ENCODE peak calls at places on chromosomes 12 and 14, in eight cellular contexts. One of them, this sample, is unnamed. For H3K4me1, the result is how much of the 10 kb centered on the place peaks cover.

GRCh38 chr14:37939442-37940028 is 268.2 kb upstream of the SSTR1 start:
- DNase-seq in PC-9: no peak
- DNase-seq in HCT116: no peak
- DNase-seq in suprapubic skin: no peak
- DNase-seq in psoas muscle: no peak
- DNase-seq in mammary epithelial cell: no peak
- DNase-seq in thoracic aorta: no peak
- DNase-seq in cardiac muscle cell: no peak
- DNase-seq in this sample: no peak

GRCh38 chr12:122884860-122885259 is 11.1 kb downstream of the VPS37B start:
- DNase-seq in PC-9: no peak
- DNase-seq in HCT116: no peak
- DNase-seq in suprapubic skin: no peak
- DNase-seq in psoas muscle: no peak
- DNase-seq in mammary epithelial cell: no peak
- DNase-seq in thoracic aorta: no peak
- DNase-seq in cardiac muscle cell: no peak
- DNase-seq in this sample: no peak

GRCh38 chr12:21710944-21711343 is 53.3 kb upstream of the LDHB start:
- DNase-seq in PC-9: no peak
- DNase-seq in HCT116: no peak
- DNase-seq in suprapubic skin: no peak
- DNase-seq in psoas muscle: no peak
- DNase-seq in mammary epithelial cell: no peak
- DNase-seq in thoracic aorta: no peak
- DNase-seq in cardiac muscle cell: no peak
- DNase-seq in this sample: no peak

GRCh38 chr14:104267895-104268294 is 129.5 kb downstream of the KIF26A start:
- DNase-seq in PC-9: no peak
- DNase-seq in HCT116: no peak
- DNase-seq in suprapubic skin: no peak
- DNase-seq in psoas muscle: no peak
- DNase-seq in mammary epithelial cell: no peak
- DNase-seq in thoracic aorta: no peak
- DNase-seq in cardiac muscle cell: no peak
- DNase-seq in this sample: no peak

GRCh38 chr14:87643005-87643404 is 350.0 kb downstream of the GALC start:
- DNase-seq in PC-9: no peak
- DNase-seq in HCT116: no peak
- DNase-seq in suprapubic skin: no peak
- DNase-seq in psoas muscle: no peak
- DNase-seq in mammary epithelial cell: peak
- DNase-seq in thoracic aorta: peak
- DNase-seq in cardiac muscle cell: peak
- DNase-seq in this sample: no peak

GRCh38 chr14:92897922-92898599 is 24.9 kb upstream of the CHGA start:
- DNase-seq in PC-9: no peak
- DNase-seq in HCT116: no peak
- DNase-seq in suprapubic skin: no peak
- DNase-seq in psoas muscle: no peak
- DNase-seq in mammary epithelial cell: no peak
- DNase-seq in thoracic aorta: no peak
- DNase-seq in cardiac muscle cell: no peak
- DNase-seq in this sample: no peak

GRCh38 chr12:84174115-84174514 is 738.5 kb downstream of the SLC6A15 start:
- DNase-seq in PC-9: no peak
- DNase-seq in HCT116: no peak
- DNase-seq in suprapubic skin: no peak
- DNase-seq in psoas muscle: no peak
- DNase-seq in mammary epithelial cell: no peak
- DNase-seq in thoracic aorta: no peak
- DNase-seq in cardiac muscle cell: no peak
- DNase-seq in this sample: no peak

GRCh38 chr12:111886662-111887545 is 44.9 kb downstream of the MAPKAPK5 start:
- DNase-seq in PC-9: no peak
- DNase-seq in HCT116: no peak
- DNase-seq in suprapubic skin: no peak
- DNase-seq in psoas muscle: no peak
- DNase-seq in mammary epithelial cell: no peak
- DNase-seq in thoracic aorta: no peak
- DNase-seq in cardiac muscle cell: peak
- DNase-seq in this sample: no peak

DNA sequence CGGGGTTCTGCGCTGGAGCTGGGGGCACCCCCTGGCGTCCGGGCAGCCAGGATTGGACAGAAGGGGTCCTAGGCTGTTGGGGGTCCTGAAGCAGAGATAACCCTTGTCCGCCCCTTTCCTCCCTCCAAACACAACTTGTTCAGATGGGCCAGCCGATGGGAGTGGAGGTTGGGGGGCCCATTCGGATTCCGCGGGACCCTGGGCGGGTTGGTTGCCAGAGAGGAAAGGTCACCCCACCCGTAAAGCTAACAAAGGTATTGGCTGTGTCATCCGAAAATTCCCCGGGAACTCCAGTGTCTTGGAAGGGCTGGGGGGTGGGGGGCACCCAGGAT is 1.3 kb downstream of the FAM222A start:
- DNase-seq in PC-9: no peak
- DNase-seq in HCT116: no peak
- DNase-seq in suprapubic skin: no peak
- DNase-seq in psoas muscle: no peak
- DNase-seq in mammary epithelial cell: no peak
- DNase-seq in thoracic aorta: no peak
- DNase-seq in cardiac muscle cell: no peak
- DNase-seq in this sample: no peak
- H3K4me3 ChIP-seq in PC-9: peak
- H3K4me3 ChIP-seq in HCT116: peak
- H3K4me3 ChIP-seq in suprapubic skin: peak
- H3K4me3 ChIP-seq in psoas muscle: peak
- H3K4me3 ChIP-seq in mammary epithelial cell: peak
- H3K4me3 ChIP-seq in thoracic aorta: peak
- H3K4me3 ChIP-seq in cardiac muscle cell: peak
- H3K4me3 ChIP-seq in this sample: peak

GRCh38 chr12:132395908-132396305 is 66.5 kb upstream of the GALNT9 start:
- DNase-seq in PC-9: no peak
- DNase-seq in HCT116: no peak
- DNase-seq in suprapubic skin: no peak
- DNase-seq in psoas muscle: peak
- DNase-seq in mammary epithelial cell: no peak
- DNase-seq in thoracic aorta: no peak
- DNase-seq in cardiac muscle cell: no peak
- DNase-seq in this sample: peak
- TF ChIP-seq CTCF in PC-9: no peak
- TF ChIP-seq CTCF in HCT116: no peak
- TF ChIP-seq CTCF in suprapubic skin: no peak
- TF ChIP-seq CTCF in psoas muscle: no peak
- TF ChIP-seq CTCF in mammary epithelial cell: no peak
- TF ChIP-seq CTCF in thoracic aorta: no peak
- TF ChIP-seq CTCF in cardiac muscle cell: no peak
- TF ChIP-seq CTCF in this sample: no peak

GRCh38 chr14:100072783-100073346 is 7.6 kb downstream of the EVL start:
- DNase-seq in PC-9: peak
- DNase-seq in HCT116: peak
- DNase-seq in suprapubic skin: no peak
- DNase-seq in psoas muscle: no peak
- DNase-seq in mammary epithelial cell: peak
- DNase-seq in thoracic aorta: no peak
- DNase-seq in cardiac muscle cell: no peak
- DNase-seq in this sample: no peak

GRCh38 chr14:100076630-100077029 is 11.4 kb downstream of the EVL start:
- DNase-seq in PC-9: no peak
- DNase-seq in HCT116: no peak
- DNase-seq in suprapubic skin: peak
- DNase-seq in psoas muscle: peak
- DNase-seq in mammary epithelial cell: peak
- DNase-seq in thoracic aorta: no peak
- DNase-seq in cardiac muscle cell: no peak
- DNase-seq in this sample: no peak

GRCh38 chr14:100077441-100077840 is 12.2 kb downstream of the EVL start:
- DNase-seq in PC-9: no peak
- DNase-seq in HCT116: no peak
- DNase-seq in suprapubic skin: no peak
- DNase-seq in psoas muscle: no peak
- DNase-seq in mammary epithelial cell: no peak
- DNase-seq in thoracic aorta: no peak
- DNase-seq in cardiac muscle cell: no peak
- DNase-seq in this sample: no peak

GRCh38 chr14:100076133-100076532 is 10.9 kb downstream of the EVL start:
- DNase-seq in PC-9: no peak
- DNase-seq in HCT116: peak
- DNase-seq in suprapubic skin: no peak
- DNase-seq in psoas muscle: no peak
- DNase-seq in mammary epithelial cell: peak
- DNase-seq in thoracic aorta: no peak
- DNase-seq in cardiac muscle cell: no peak
- DNase-seq in this sample: peak

GRCh38 chr14:100074431-100075100 is 9.3 kb downstream of the EVL start:
- DNase-seq in PC-9: no peak
- DNase-seq in HCT116: no peak
- DNase-seq in suprapubic skin: no peak
- DNase-seq in psoas muscle: no peak
- DNase-seq in mammary epithelial cell: no peak
- DNase-seq in thoracic aorta: no peak
- DNase-seq in cardiac muscle cell: no peak
- DNase-seq in this sample: no peak
- H3K4me1 ChIP-seq in PC-9: under half
- H3K4me1 ChIP-seq in HCT116: under half
- H3K4me1 ChIP-seq in suprapubic skin: half or more
- H3K4me1 ChIP-seq in psoas muscle: under half
- H3K4me1 ChIP-seq in mammary epithelial cell: under half
- H3K4me1 ChIP-seq in thoracic aorta: under half
- H3K4me1 ChIP-seq in cardiac muscle cell: under half
- H3K4me1 ChIP-seq in this sample: under half

GRCh38 chr12:11653215-11653753 is 3.8 kb downstream of the ETV6 start:
- DNase-seq in PC-9: no peak
- DNase-seq in HCT116: no peak
- DNase-seq in suprapubic skin: no peak
- DNase-seq in psoas muscle: no peak
- DNase-seq in mammary epithelial cell: peak
- DNase-seq in thoracic aorta: no peak
- DNase-seq in cardiac muscle cell: no peak
- DNase-seq in this sample: no peak
- H3K4me3 ChIP-seq in PC-9: no peak
- H3K4me3 ChIP-seq in HCT116: no peak
- H3K4me3 ChIP-seq in suprapubic skin: peak
- H3K4me3 ChIP-seq in psoas muscle: peak
- H3K4me3 ChIP-seq in mammary epithelial cell: peak
- H3K4me3 ChIP-seq in thoracic aorta: peak
- H3K4me3 ChIP-seq in cardiac muscle cell: no peak
- H3K4me3 ChIP-seq in this sample: no peak

GRCh38 chr14:76514599-76514998 is 138.7 kb downstream of the ESRRB start:
- DNase-seq in PC-9: no peak
- DNase-seq in HCT116: peak
- DNase-seq in suprapubic skin: no peak
- DNase-seq in psoas muscle: no peak
- DNase-seq in mammary epithelial cell: peak
- DNase-seq in thoracic aorta: no peak
- DNase-seq in cardiac muscle cell: no peak
- DNase-seq in this sample: peak
- TF ChIP-seq CTCF in PC-9: peak
- TF ChIP-seq CTCF in HCT116: peak
- TF ChIP-seq CTCF in suprapubic skin: no peak
- TF ChIP-seq CTCF in psoas muscle: no peak
- TF ChIP-seq CTCF in mammary epithelial cell: peak
- TF ChIP-seq CTCF in thoracic aorta: no peak
- TF ChIP-seq CTCF in cardiac muscle cell: peak
- TF ChIP-seq CTCF in this sample: peak

GRCh38 chr14:90611936-90612335 is 204.3 kb downstream of the TTC7B start:
- DNase-seq in PC-9: no peak
- DNase-seq in HCT116: no peak
- DNase-seq in suprapubic skin: no peak
- DNase-seq in psoas muscle: no peak
- DNase-seq in mammary epithelial cell: no peak
- DNase-seq in thoracic aorta: no peak
- DNase-seq in cardiac muscle cell: no peak
- DNase-seq in this sample: no peak
- H3K4me1 ChIP-seq in PC-9: under half
- H3K4me1 ChIP-seq in HCT116: under half
- H3K4me1 ChIP-seq in suprapubic skin: under half
- H3K4me1 ChIP-seq in psoas muscle: under half
- H3K4me1 ChIP-seq in mammary epithelial cell: under half
- H3K4me1 ChIP-seq in thoracic aorta: under half
- H3K4me1 ChIP-seq in cardiac muscle cell: under half
- H3K4me1 ChIP-seq in this sample: under half

GRCh38 chr12:51868821-51869489 is 18.9 kb upstream of the ANKRD33 start:
- DNase-seq in PC-9: no peak
- DNase-seq in HCT116: no peak
- DNase-seq in suprapubic skin: no peak
- DNase-seq in psoas muscle: peak
- DNase-seq in mammary epithelial cell: no peak
- DNase-seq in thoracic aorta: no peak
- DNase-seq in cardiac muscle cell: no peak
- DNase-seq in this sample: peak

GRCh38 chr12:51867796-51868428 is 19.4 kb upstream of the FIGNL2 start:
- DNase-seq in PC-9: no peak
- DNase-seq in HCT116: no peak
- DNase-seq in suprapubic skin: no peak
- DNase-seq in psoas muscle: peak
- DNase-seq in mammary epithelial cell: no peak
- DNase-seq in thoracic aorta: no peak
- DNase-seq in cardiac muscle cell: no peak
- DNase-seq in this sample: no peak

GRCh38 chr12:51871126-51871525 is 16.8 kb upstream of the ANKRD33 start:
- DNase-seq in PC-9: no peak
- DNase-seq in HCT116: no peak
- DNase-seq in suprapubic skin: no peak
- DNase-seq in psoas muscle: peak
- DNase-seq in mammary epithelial cell: no peak
- DNase-seq in thoracic aorta: no peak
- DNase-seq in cardiac muscle cell: no peak
- DNase-seq in this sample: no peak

GRCh38 chr12:51869931-51870330 is 18.0 kb upstream of the ANKRD33 start:
- DNase-seq in PC-9: no peak
- DNase-seq in HCT116: no peak
- DNase-seq in suprapubic skin: no peak
- DNase-seq in psoas muscle: no peak
- DNase-seq in mammary epithelial cell: no peak
- DNase-seq in thoracic aorta: no peak
- DNase-seq in cardiac muscle cell: no peak
- DNase-seq in this sample: no peak

GRCh38 chr12:51869490-51869865 is 18.4 kb upstream of the ANKRD33 start:
- DNase-seq in PC-9: no peak
- DNase-seq in HCT116: no peak
- DNase-seq in suprapubic skin: no peak
- DNase-seq in psoas muscle: peak
- DNase-seq in mammary epithelial cell: no peak
- DNase-seq in thoracic aorta: no peak
- DNase-seq in cardiac muscle cell: no peak
- DNase-seq in this sample: peak
- H3K4me3 ChIP-seq in PC-9: no peak
- H3K4me3 ChIP-seq in HCT116: no peak
- H3K4me3 ChIP-seq in suprapubic skin: peak
- H3K4me3 ChIP-seq in psoas muscle: peak
- H3K4me3 ChIP-seq in mammary epithelial cell: no peak
- H3K4me3 ChIP-seq in thoracic aorta: peak
- H3K4me3 ChIP-seq in cardiac muscle cell: peak
- H3K4me3 ChIP-seq in this sample: peak

GRCh38 chr12:49366652-49367380 is 446 bp upstream of the SPATS2 start:
- DNase-seq in PC-9: peak
- DNase-seq in HCT116: peak
- DNase-seq in suprapubic skin: peak
- DNase-seq in psoas muscle: peak
- DNase-seq in mammary epithelial cell: peak
- DNase-seq in thoracic aorta: no peak
- DNase-seq in cardiac muscle cell: peak
- DNase-seq in this sample: peak
- TF ChIP-seq CTCF in PC-9: no peak
- TF ChIP-seq CTCF in HCT116: no peak
- TF ChIP-seq CTCF in suprapubic skin: no peak
- TF ChIP-seq CTCF in psoas muscle: peak
- TF ChIP-seq CTCF in mammary epithelial cell: peak
- TF ChIP-seq CTCF in thoracic aorta: peak
- TF ChIP-seq CTCF in cardiac muscle cell: peak
- TF ChIP-seq CTCF in this sample: peak